ENCODE peak calls at places on chromosomes 5 and 9, in four cellular contexts. K, J, C and G are unnamed samples.

GRCh38 chr9:14111670-14112069 is 202.3 kb downstream of the NFIB start:
- DNase-seq in J (no peak), K (peak), C (no peak), G (no peak)

GRCh38 chr5:1171340-1171941 is 30.0 kb upstream of the SLC6A19 start:
- DNase-seq in C (no peak), K (peak), J (no peak), G (no peak)

GRCh38 chr9:133323211-133323610 is 12.8 kb downstream of the SURF6 start:
- DNase-seq in C (no peak), K (no peak), J (no peak), G (no peak)

GRCh38 chr5:34676409-34676808 is 20.3 kb downstream of the RAI14 start:
- DNase-seq in J (no peak), K (peak), C (no peak), G (no peak)

GRCh38 chr5:134146651-134147544 is 29.9 kb downstream of the SKP1 start:
- DNase-seq in C (peak), K (no peak), J (no peak), G (no peak)

GRCh38 chr9:131432597-131433301 is 38.9 kb downstream of the PRRC2B start:
- DNase-seq in C (no peak), K (peak), J (no peak), G (no peak)

GRCh38 chr5:171422902-171423663 is 3.6 kb downstream of the FGF18 start:
- DNase-seq in K (no peak), C (no peak), J (no peak), G (no peak)

GRCh38 chr9:85258823-85259370 is 482.9 kb downstream of the AGTPBP1 start:
- DNase-seq in C (peak), K (peak), J (no peak), G (peak)

GRCh38 chr9:12640021-12640587 is 53.1 kb upstream of the TYRP1 start:
- DNase-seq in J (no peak), C (peak), K (peak), G (peak)

GRCh38 chr5:176167800-176168199 is 70.4 kb upstream of the SIMC1 start:
- DNase-seq in K (peak), J (no peak), C (peak), G (peak)

GRCh38 chr5:16713386-16713928 is 96.7 kb upstream of the RETREG1 start:
- DNase-seq in K (peak), J (no peak), C (peak), G (peak)

GRCh38 chr9:120109242-120109641 is 470.7 kb downstream of the CDK5RAP2 start:
- DNase-seq in K (no peak), J (no peak), C (peak), G (peak)

GRCh38 chr9:105117111-105117682 is 127.3 kb upstream of the SLC44A1 start:
- DNase-seq in J (no peak), K (no peak), C (peak), G (no peak)

GRCh38 chr9:97518909-97519307 is 17.4 kb downstream of the TMOD1 start:
- DNase-seq in J (no peak), K (no peak), C (peak), G (no peak)

GRCh38 chr5:7995688-7996294 is 126.8 kb downstream of the MTRR start:
- DNase-seq in J (no peak), C (no peak), K (no peak), G (no peak)

GRCh38 chr9:135747311-135747710 is 45.3 kb downstream of the KCNT1 start:
- DNase-seq in C (no peak), K (no peak), J (no peak), G (no peak)

GRCh38 chr9:106717686-106718085 is 145.3 kb upstream of the ZNF462 start:
- DNase-seq in K (peak), J (no peak), C (no peak), G (no peak)

GRCh38 chr5:1010641-1011046 is 2.0 kb downstream of the NKD2 start:
- DNase-seq in J (no peak), K (no peak), C (peak), G (peak)